ENCODE peak calls at places on chromosomes 6 and 20, in five cellular contexts. D is upper lobe of left lung, I is colonic mucosa, Q is aorta, E is HuH-7.5. N is an unnamed sample.

GRCh38 chr6:47405273-47405672 is 72.3 kb upstream of the CD2AP start:
- DNase-seq in I (peak; percentile 93), E (no peak), Q (no peak), D (no peak), N (peak; percentile 54)

GRCh38 chr6:126170875-126171489 is 168.9 kb upstream of the CENPW start:
- DNase-seq in D (no peak), Q (no peak), I (peak; percentile 43), E (no peak), N (peak; percentile 46)

GRCh38 chr6:166443166-166443565 is 60.4 kb upstream of the MPC1 start:
- DNase-seq in I (no peak), D (no peak), E (no peak), Q (peak; percentile 9), N (no peak)

GRCh38 chr6:99416226-99416625 is 8.9 kb downstream of the PNISR start:
- DNase-seq in D (no peak), Q (no peak), E (no peak), I (no peak), N (no peak)

GRCh38 chr20:58045579-58045978 is 182.9 kb downstream of the ANKRD60 start:
- DNase-seq in D (no peak), E (no peak), I (no peak), Q (no peak), N (no peak)

GRCh38 chr6:53335224-53335994 is 13.3 kb downstream of the ELOVL5 start:
- DNase-seq in I (peak; percentile 40), D (peak; percentile 54), Q (no peak), E (no peak), N (no peak)

GRCh38 chr20:11158146-11158545 is 484.3 kb upstream of the JAG1 start:
- DNase-seq in D (no peak), E (no peak), Q (no peak), I (no peak), N (no peak)

GRCh38 chr6:157187182-157188093 is 135.9 kb downstream of the TMEM242 start:
- DNase-seq in E (peak; percentile 75), I (no peak), D (no peak), Q (no peak), N (no peak)